ENCODE peak calls at places on chromosomes 16 and 17, in nine cellular contexts. V, E, T, S, L, U, P, F and Z are unnamed samples. For H3K36me3 and H3K4me1, the result is how much of the 10 kb centered on the place peaks cover.

GRCh38 chr16:23357761-23358290 is 55.7 kb downstream of the SCNN1B start:
- DNase-seq in E (no peak), T (peak), F (no peak), V (peak), P (no peak), U (no peak), S (no peak), L (no peak), Z (no peak)

GRCh38 chr16:71929048-71929447 is 33.7 kb downstream of the IST1 start:
- DNase-seq in V (no peak), F (peak), S (no peak), T (peak), L (no peak), P (no peak), U (no peak), E (peak), Z (no peak)

GRCh38 chr16:54817432-54817831 is 113.2 kb upstream of the IRX5 start:
- DNase-seq in V (no peak), T (no peak), E (no peak), P (peak), L (peak), S (no peak), F (peak), U (no peak), Z (no peak)

GRCh38 chr17:72884066-72884465 is 208.4 kb downstream of the SLC39A11 start:
- DNase-seq in P (no peak), E (no peak), L (no peak), F (no peak), U (no peak), T (no peak), S (no peak), V (no peak), Z (no peak)

GRCh38 chr16:17801024-17801423 is 330.3 kb upstream of the XYLT1 start:
- DNase-seq in S (no peak), E (no peak), P (no peak), L (no peak), V (no peak), U (no peak), T (no peak), F (no peak), Z (no peak)

GRCh38 chr16:51773491-51773890 is 622.4 kb upstream of the SALL1 start:
- DNase-seq in E (no peak), F (no peak), U (no peak), T (no peak), L (no peak), S (no peak), P (no peak), V (no peak), Z (no peak)

GRCh38 chr17:14351493-14351892 is 50.6 kb downstream of the HS3ST3B1 start:
- DNase-seq in U (no peak), S (no peak), E (no peak), F (no peak), T (no peak), V (no peak), P (no peak), L (no peak), Z (no peak)

GRCh38 chr16:46673320-46674013 is 15.5 kb downstream of the VPS35 start:
- DNase-seq in P (no peak), L (peak), U (no peak), S (no peak), V (no peak), E (peak), F (peak), T (peak), Z (peak)

GRCh38 chr17:47897561-47897960 is 1.5 kb downstream of the SP2 start:
- DNase-seq in L (no peak), S (no peak), T (no peak), F (no peak), V (no peak), E (no peak), P (no peak), U (no peak), Z (no peak)

GRCh38 chr16:19883296-19883951 is 1.2 kb downstream of the GPRC5B start:
- DNase-seq in P (no peak), L (peak), F (peak), V (no peak), U (no peak), E (peak), T (peak), S (peak), Z (peak)

DNA sequence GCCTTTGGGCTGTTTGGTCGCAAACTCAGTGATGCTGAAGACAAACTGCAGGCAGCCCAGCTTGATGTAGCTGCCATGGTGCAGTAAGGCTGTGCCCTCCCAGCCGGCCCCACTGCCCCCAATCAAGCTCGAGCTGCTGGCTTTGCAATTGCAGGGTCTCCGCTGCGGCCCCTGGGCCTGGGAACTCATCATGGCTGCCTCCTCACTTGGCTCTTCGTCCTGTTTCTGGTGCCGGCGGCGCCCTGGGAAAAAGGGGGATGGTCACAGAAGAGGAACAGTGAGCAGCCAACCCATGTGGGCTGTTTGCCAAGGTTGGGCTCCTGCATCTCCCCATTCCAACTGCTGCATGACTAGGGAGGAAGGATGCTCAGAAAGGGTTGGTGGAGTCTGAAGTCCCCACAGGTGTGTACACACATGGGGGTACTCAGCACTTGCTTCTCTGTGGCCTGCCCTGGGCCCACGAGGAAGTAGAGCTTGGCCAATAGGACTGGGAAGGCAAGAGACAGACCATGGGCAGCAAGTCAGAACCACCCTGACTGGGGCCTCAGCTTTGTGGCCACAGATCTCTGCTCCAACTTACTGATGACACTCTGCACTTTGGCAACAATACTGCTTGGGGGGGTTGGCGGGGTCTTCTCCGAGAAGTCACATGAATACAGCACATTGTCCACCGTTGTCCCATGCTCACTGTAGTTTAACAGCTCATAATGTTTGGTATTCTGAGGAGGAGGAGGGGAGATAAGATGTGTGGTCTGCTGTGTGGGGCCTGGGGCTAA is 3.6 kb upstream of the DHRS13 start:
- DNase-seq in P (no peak), F (no peak), S (no peak), V (no peak), E (no peak), T (no peak), U (no peak), L (no peak), Z (no peak)
- H3K36me3 ChIP-seq in P (under half), F (under half), S (under half), V (half or more), E (under half), T (under half), U (half or more), L (under half), Z (under half)

GRCh38 chr16:79090966-79091365 is 509.6 kb downstream of the MAF start:
- DNase-seq in E (no peak), U (no peak), P (no peak), V (no peak), T (no peak), F (no peak), L (no peak), S (no peak), Z (no peak)
- H3K4me1 ChIP-seq in E (under half), U (under half), P (under half), V (half or more), T (under half), F (under half), L (under half), S (under half), Z (under half)

GRCh38 chr17:75205793-75206163 is 299 bp downstream of the NUP85 start:
- DNase-seq in V (no peak), E (no peak), S (no peak), T (no peak), U (no peak), L (no peak), P (no peak), F (no peak), Z (no peak)

GRCh38 chr17:75209061-75209460 is 3.6 kb downstream of the NUP85 start:
- DNase-seq in F (no peak), S (no peak), P (no peak), E (no peak), T (no peak), L (no peak), U (no peak), V (no peak), Z (no peak)

GRCh38 chr17:75208161-75208560 is 2.7 kb downstream of the NUP85 start:
- DNase-seq in F (no peak), T (no peak), U (no peak), E (no peak), L (no peak), S (no peak), P (no peak), V (no peak), Z (no peak)

GRCh38 chr17:75207760-75208159 is 2.3 kb downstream of the NUP85 start:
- DNase-seq in L (no peak), P (no peak), E (no peak), U (no peak), F (no peak), S (no peak), T (no peak), V (no peak), Z (no peak)

DNA sequence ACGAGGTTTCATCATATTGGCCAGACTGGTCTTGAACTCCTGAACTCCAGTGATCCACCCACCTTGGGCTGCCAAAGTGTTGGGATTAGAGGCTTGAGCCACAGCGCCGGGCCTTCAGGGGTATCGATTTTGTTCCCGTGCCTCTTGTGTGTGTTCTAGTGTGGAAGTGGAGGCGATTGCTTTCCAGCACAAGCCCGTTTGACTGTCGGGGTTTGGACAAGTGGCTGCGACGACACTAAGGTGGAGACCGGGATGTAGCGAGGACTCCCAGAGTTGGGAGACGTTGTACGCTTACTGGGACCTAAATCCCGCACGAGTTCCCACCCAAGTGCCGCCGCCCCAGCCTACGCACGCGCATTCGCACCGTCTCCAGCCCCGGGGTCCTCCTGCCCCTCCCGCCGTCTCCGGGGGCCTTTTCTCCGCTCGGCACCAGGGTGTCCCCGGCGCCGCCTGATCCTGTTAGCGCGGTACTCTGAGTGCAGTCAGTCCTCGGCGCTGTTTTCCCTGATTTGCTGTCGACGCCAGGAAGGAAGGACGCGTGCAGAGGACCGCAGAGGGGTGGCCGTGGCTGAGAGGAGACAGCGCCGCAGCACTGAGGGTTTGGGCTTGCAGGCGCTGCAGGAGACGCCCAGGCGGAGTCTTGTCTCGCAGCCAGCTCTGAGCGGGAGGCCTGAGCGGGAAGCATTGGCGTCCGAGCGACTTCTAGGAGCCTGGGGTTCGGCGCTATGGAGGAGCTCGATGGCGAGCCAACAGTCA is at the start of gene NUP85:
- DNase-seq in T (peak), E (peak), U (peak), F (peak), P (peak), L (peak), V (peak), S (peak), Z (peak)
- TF ChIP-seq POLR2A in T (peak), E (no peak), U (peak), F (no peak), P (peak), L (no peak), V (no peak), S (peak), Z (peak)

GRCh38 chr17:28579526-28579925 is 2.8 kb upstream of the ALDOC start:
- DNase-seq in S (no peak), T (no peak), V (no peak), F (no peak), E (no peak), L (no peak), U (no peak), P (no peak), Z (no peak)
- H3K36me3 ChIP-seq in S (under half), T (under half), V (half or more), F (under half), E (under half), L (under half), U (under half), P (under half), Z (under half)

GRCh38 chr17:42677012-42677857 is 441 bp upstream of the PLEKHH3 start:
- DNase-seq in V (peak), P (peak), U (peak), F (peak), S (peak), L (peak), E (peak), T (peak), Z (peak)

GRCh38 chr17:42677921-42678781 is 1.4 kb upstream of the PLEKHH3 start:
- DNase-seq in E (peak), T (peak), P (peak), V (peak), F (peak), U (peak), L (peak), S (peak), Z (peak)

GRCh38 chr17:42679492-42680330 is 1.9 kb downstream of the CCR10 start:
- DNase-seq in S (peak), P (peak), E (peak), L (peak), U (no peak), T (peak), V (peak), F (peak), Z (peak)

GRCh38 chr17:42680331-42680808 is 1.3 kb downstream of the CCR10 start:
- DNase-seq in L (no peak), T (peak), S (peak), E (peak), F (peak), V (no peak), P (no peak), U (no peak), Z (peak)

GRCh38 chr17:42679001-42679491 is 2.3 kb upstream of the PLEKHH3 start:
- DNase-seq in E (peak), T (peak), U (no peak), P (peak), L (peak), V (no peak), F (peak), S (peak), Z (peak)
- H3K4me1 ChIP-seq in E (half or more), T (half or more), U (half or more), P (under half), L (half or more), V (half or more), F (under half), S (under half), Z (half or more)

GRCh38 chr16:67561501-67561823 is 864 bp upstream of the CTCF start:
- DNase-seq in E (peak), T (no peak), S (peak), V (no peak), P (no peak), U (no peak), L (no peak), F (no peak), Z (no peak)

GRCh38 chr16:67562526-67562917 is at the start of gene CTCF:
- DNase-seq in U (no peak), T (peak), P (no peak), E (peak), L (peak), S (peak), F (peak), V (peak), Z (peak)

GRCh38 chr16:67562918-67563707 is 787 bp downstream of the CTCF start:
- DNase-seq in U (no peak), E (peak), L (peak), P (peak), T (peak), V (peak), F (peak), S (peak), Z (peak)

GRCh38 chr16:67560827-67561342 is 1.4 kb upstream of the CTCF start:
- DNase-seq in S (no peak), U (no peak), T (no peak), P (no peak), E (peak), V (peak), F (no peak), L (no peak), Z (no peak)

GRCh38 chr16:67561824-67562525 is 351 bp upstream of the CTCF start:
- DNase-seq in S (peak), F (peak), E (peak), L (peak), T (peak), U (peak), V (peak), P (peak), Z (peak)
- TF ChIP-seq POLR2A in S (peak), F (no peak), E (no peak), L (no peak), T (peak), U (no peak), V (no peak), P (no peak), Z (peak)

DNA sequence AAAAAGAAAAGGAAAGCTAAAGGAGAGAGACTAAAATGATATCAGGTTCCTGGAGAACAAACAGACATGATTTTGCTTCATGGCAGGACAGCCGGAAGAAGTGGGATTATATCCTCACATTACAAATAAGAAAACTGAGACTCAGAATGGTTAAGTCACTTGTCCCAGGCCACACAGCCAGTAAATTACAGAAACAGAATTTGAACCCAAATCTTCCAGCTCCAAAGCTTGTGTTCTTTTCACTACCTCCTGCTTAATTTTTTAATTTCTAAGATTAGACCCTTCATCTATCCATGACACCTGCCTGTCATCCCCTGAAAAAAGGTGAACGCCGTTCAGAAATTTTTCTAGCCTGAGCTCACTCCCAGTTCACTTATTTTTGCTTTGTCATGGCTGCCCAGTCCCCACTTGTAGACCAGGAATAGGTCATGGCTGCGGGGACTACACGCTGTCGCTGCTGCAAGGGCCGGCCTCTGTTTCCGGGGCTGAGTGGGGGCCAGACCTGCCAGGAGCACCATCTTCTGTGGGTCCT is 36.1 kb downstream of the MAPT start:
- DNase-seq in F (no peak), E (no peak), T (no peak), P (no peak), L (no peak), U (no peak), S (no peak), V (no peak), Z (no peak)
- H3K36me3 ChIP-seq in F (under half), E (under half), T (under half), P (under half), L (under half), U (under half), S (under half), V (under half), Z (under half)

GRCh38 chr17:2710075-2710803 is 1.3 kb downstream of the CLUH start:
- DNase-seq in L (no peak), S (no peak), E (peak), P (no peak), T (no peak), U (no peak), F (no peak), V (no peak), Z (no peak)

GRCh38 chr17:2710804-2711607 is 558 bp downstream of the CLUH start:
- DNase-seq in S (no peak), F (no peak), V (no peak), U (peak), L (no peak), P (no peak), T (peak), E (peak), Z (peak)

GRCh38 chr17:2711608-2712299 is at the start of gene CLUH:
- DNase-seq in T (peak), U (peak), L (peak), P (peak), V (peak), F (peak), S (peak), E (peak), Z (peak)

GRCh38 chr17:2713881-2714280 is 2.3 kb upstream of the CLUH start:
- DNase-seq in E (peak), V (no peak), S (no peak), U (no peak), F (no peak), T (no peak), P (no peak), L (no peak), Z (no peak)

GRCh38 chr17:2712300-2713043 is 908 bp upstream of the CLUH start:
- DNase-seq in F (no peak), L (no peak), E (peak), T (no peak), U (peak), V (no peak), P (no peak), S (no peak), Z (no peak)
- H3K4me1 ChIP-seq in F (under half), L (under half), E (under half), T (half or more), U (under half), V (under half), P (under half), S (under half), Z (under half)